ENCODE peak calls at places on chromosomes 7 and 10, in seven cellular contexts. Z, N, D, O, X, A and P are unnamed samples.

GRCh38 chr7:75979361-75980125 is 14.9 kb downstream of the TMEM120A start:
- DNase-seq in N (no peak), A (no peak), D (peak), O (no peak), X (no peak), Z (no peak), P (no peak)

GRCh38 chr7:128017880-128018845 is 13.1 kb downstream of the LRRC4 start:
- DNase-seq in N (no peak), Z (peak), A (peak), O (no peak), D (no peak), X (no peak), P (no peak)

GRCh38 chr10:130739757-130740145 is 571.8 kb downstream of the TCERG1L start:
- DNase-seq in D (no peak), Z (no peak), O (no peak), A (peak), N (no peak), X (no peak), P (no peak)

GRCh38 chr7:15407910-15408309 is 153.9 kb downstream of the AGMO start:
- DNase-seq in D (no peak), X (no peak), A (no peak), Z (peak), O (no peak), N (no peak), P (peak)

GRCh38 chr7:66452165-66452564 is 176.5 kb upstream of the KCTD7 start:
- DNase-seq in X (no peak), O (no peak), N (no peak), Z (no peak), D (no peak), A (no peak), P (no peak)

GRCh38 chr7:128108641-128109423 is 77.6 kb upstream of the LRRC4 start:
- DNase-seq in O (no peak), N (no peak), A (no peak), X (no peak), Z (no peak), D (no peak), P (no peak)

GRCh38 chr7:918118-918425 is 36.4 kb downstream of the ADAP1 start:
- DNase-seq in A (no peak), D (no peak), Z (no peak), X (no peak), N (no peak), O (no peak), P (no peak)

GRCh38 chr7:35802102-35802466 is 1.2 kb downstream of the SEPTIN7 start:
- DNase-seq in Z (no peak), D (no peak), N (no peak), O (no peak), A (no peak), X (no peak), P (no peak)

GRCh38 chr7:23918856-23919255 is 208.8 kb downstream of the STK31 start:
- DNase-seq in X (peak), Z (no peak), A (no peak), O (peak), N (peak), D (no peak), P (peak)

GRCh38 chr10:18607503-18607902 is 43.9 kb downstream of the NSUN6 start:
- DNase-seq in Z (peak), O (no peak), X (peak), N (no peak), A (peak), D (peak), P (peak)

GRCh38 chr7:2354173-2355078 is at the start of gene EIF3B:
- DNase-seq in A (peak), Z (peak), D (peak), O (peak), N (peak), X (peak), P (peak)

GRCh38 chr7:105224884-105225651 is 163.7 kb downstream of the SRPK2 start:
- DNase-seq in Z (peak), D (no peak), X (peak), O (no peak), N (no peak), A (no peak), P (peak)

GRCh38 chr7:128203047-128203491 is 38.0 kb upstream of the LEP start:
- DNase-seq in N (no peak), O (no peak), X (no peak), D (no peak), Z (no peak), A (no peak), P (no peak)

GRCh38 chr7:40536406-40536805 is 401.6 kb downstream of the SUGCT start:
- DNase-seq in X (no peak), A (no peak), O (no peak), D (no peak), N (no peak), Z (no peak), P (no peak)

GRCh38 chr10:76086571-76087260 is 655.3 kb downstream of the LRMDA start:
- DNase-seq in A (no peak), D (peak), Z (no peak), X (peak), N (peak), O (no peak), P (peak)
- TF ChIP-seq CTCF in A (peak), D (peak), Z (peak), X (peak), N (peak), O (peak), P (peak)

DNA sequence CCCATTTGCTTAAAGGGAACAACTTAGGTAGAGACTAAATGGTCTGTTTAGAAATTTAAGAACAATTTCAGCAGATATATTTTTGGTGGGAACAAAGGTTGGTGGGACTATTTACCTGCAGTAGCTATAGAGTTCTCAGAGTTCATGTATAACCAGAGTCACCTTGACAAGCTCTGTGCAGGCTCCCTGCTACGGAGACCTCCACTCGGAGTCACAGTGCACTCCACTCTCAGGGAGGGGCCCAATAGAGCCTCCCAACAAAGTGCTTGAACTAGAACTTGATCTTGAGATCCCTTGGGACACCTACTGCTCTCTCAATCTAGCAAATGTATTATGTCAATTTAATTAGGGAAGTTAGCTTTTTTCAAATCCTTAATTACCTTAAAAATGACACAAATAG is 2.3 kb downstream of the MYPN start:
- DNase-seq in O (no peak), Z (no peak), N (no peak), D (no peak), A (no peak), X (no peak), P (no peak)
- H3K4me3 ChIP-seq in O (no peak), Z (no peak), N (no peak), D (no peak), A (no peak), X (no peak), P (no peak)

DNA sequence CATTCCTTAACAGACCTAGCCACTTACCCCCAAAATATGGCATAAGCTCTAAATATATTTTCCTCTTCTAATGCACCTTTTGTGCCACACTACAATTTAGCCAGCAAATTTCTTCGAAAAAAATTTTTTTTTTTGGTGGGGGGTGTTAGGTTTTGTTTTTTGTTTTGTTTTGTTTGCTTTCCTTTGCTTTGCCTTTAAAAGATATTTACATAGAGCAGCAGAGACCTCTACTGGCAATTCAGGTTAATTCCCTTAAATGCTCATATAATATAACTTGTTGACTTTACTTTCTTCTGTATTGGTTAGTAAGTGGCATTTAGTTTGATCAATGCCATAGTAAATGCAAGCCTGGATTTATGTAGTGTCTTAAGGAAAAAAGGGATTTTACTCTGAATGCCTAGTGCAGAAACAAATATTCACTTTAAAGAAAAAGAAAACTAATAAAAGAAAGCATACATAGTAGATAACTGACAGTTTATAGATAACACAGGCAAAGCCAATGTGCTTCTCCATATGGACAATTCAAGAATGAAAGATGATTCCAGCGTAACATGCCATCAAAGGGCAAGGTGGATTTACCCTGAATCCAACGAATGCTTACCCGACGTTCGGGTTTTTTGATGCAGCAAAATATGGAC is 1250.6 kb downstream of the GATA3 start:
- DNase-seq in Z (peak), D (no peak), A (no peak), N (peak), X (peak), O (no peak), P (peak)
- TF ChIP-seq CTCF in Z (peak), D (no peak), A (no peak), N (peak), X (peak), O (peak), P (peak)

GRCh38 chr10:29858352-29859267 is 200.8 kb downstream of the JCAD start:
- DNase-seq in X (peak), D (peak), O (peak), Z (peak), N (peak), A (peak), P (peak)
- H3K4me3 ChIP-seq in X (no peak), D (no peak), O (no peak), Z (no peak), N (no peak), A (no peak), P (no peak)

DNA sequence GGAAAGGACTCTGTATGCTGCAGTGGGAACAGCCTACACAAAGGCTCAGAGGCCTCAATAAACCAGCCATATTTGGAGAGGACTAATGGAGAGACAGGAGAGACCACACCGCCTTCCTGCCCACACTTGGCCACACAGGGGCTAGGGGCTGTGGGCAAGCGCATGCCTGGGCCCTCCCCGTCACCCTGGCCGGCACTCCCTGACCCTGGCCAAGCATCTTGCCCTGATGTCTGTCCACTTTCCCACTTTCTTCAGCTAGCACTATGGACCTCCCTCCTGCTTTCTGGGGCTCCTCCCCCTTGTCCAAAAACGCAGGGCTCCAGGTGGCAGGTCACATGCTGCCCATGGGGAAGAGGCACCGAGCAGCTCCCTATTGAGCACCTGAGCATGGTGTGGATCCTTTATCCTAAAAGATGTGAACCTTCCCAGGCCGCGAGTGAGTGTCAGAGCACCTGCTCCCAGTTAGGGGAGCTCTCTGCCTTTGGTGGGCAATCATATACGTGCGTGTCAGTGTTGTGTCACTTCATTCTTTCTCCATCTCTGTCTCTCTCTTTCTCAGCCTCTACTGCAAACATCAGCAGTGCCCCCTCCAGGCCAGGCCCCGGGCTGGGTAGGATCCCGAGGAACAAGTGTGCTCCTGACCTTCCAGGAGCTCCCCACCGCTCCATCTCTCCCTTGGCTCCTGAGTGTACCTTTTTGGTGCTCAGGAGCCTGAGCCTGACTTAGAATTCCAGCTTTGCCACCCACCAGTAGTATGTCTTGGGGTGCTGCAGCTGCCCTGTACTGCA is 74.0 kb downstream of the ZMIZ1 start:
- DNase-seq in D (no peak), A (no peak), X (no peak), O (no peak), N (no peak), Z (no peak), P (no peak)
- TF ChIP-seq CTCF in D (no peak), A (no peak), X (no peak), O (peak), N (peak), Z (no peak), P (no peak)

GRCh38 chr10:71964669-71965515 is 697 bp downstream of the CHST3 start:
- DNase-seq in A (peak), N (peak), Z (peak), O (no peak), X (peak), D (peak), P (peak)

GRCh38 chr10:71963756-71964668 is at the start of gene CHST3:
- DNase-seq in A (peak), Z (peak), D (peak), X (peak), N (peak), O (no peak), P (peak)

GRCh38 chr10:71963351-71963755 is 842 bp upstream of the CHST3 start:
- DNase-seq in Z (no peak), N (peak), X (no peak), O (no peak), A (no peak), D (no peak), P (peak)

GRCh38 chr10:71966046-71967004 is 2.1 kb downstream of the CHST3 start:
- DNase-seq in O (no peak), X (no peak), Z (no peak), A (no peak), N (no peak), D (no peak), P (no peak)

DNA sequence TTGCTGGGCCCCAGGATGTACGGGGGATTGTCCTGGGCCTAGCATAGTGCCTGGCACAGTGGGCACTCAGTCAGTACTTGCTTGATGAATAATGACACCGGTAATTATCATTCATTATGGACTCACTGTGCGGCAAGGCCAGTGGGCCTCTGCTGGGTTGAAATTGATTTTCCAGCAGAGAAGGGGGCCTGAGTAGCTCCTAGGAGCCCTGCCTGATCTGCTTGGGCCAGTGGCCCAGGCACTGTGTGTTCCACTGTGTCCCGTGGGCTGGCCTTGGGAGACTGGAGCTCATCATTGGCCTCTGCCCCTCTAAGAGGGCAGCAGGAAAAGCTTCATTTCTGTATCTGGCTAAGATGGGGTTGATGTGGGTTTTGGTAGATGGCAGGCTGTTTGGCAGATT is 1.4 kb downstream of the CHST3 start:
- DNase-seq in Z (no peak), O (no peak), N (no peak), A (no peak), X (no peak), D (no peak), P (no peak)
- H3K4me3 ChIP-seq in Z (peak), O (peak), N (peak), A (peak), X (peak), D (peak), P (peak)

GRCh38 chr7:31336202-31337035 is 4.1 kb downstream of the NEUROD6 start:
- DNase-seq in N (peak), O (no peak), X (no peak), D (no peak), A (no peak), Z (no peak), P (no peak)
- TF ChIP-seq CTCF in N (peak), O (peak), X (no peak), D (no peak), A (no peak), Z (no peak), P (no peak)

DNA sequence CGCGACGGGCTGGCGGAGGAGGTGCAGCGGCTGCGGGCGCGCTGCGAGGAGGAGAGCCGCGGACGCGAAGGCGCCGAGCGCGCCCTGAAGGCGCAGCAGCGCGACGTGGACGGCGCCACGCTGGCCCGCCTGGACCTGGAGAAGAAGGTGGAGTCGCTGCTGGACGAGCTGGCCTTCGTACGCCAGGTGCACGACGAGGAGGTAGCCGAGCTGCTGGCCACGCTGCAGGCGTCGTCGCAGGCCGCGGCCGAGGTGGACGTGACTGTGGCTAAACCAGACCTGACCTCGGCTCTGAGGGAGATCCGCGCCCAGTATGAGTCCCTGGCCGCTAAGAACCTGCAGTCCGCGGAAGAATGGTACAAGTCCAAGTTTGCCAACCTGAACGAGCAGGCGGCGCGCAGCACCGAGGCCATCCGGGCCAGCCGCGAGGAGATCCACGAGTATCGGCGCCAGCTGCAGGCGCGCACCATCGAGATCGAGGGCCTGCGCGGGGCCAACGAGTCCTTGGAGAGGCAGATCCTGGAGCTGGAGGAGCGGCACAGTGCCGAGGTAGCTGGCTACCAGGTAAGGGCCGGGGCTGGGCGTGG is 868 bp downstream of the INA start:
- DNase-seq in D (no peak), Z (no peak), N (peak), X (no peak), O (no peak), A (no peak), P (no peak)
- H3K4me3 ChIP-seq in D (peak), Z (no peak), N (peak), X (peak), O (peak), A (peak), P (peak)